ENCODE peak calls at places on chromosome 9, in five cellular contexts. One of them, this sample, is unnamed.

GRCh38 chr9:132898043-132898442 is 19.3 kb downstream of the SPACA9 start:
- DNase-seq in H7: no peak
- DNase-seq in IMR-90: no peak
- DNase-seq in BE2C: no peak
- DNase-seq in upper lobe of left lung: no peak
- DNase-seq in this sample: no peak

GRCh38 chr9:93136011-93136440 is 2.0 kb upstream of the NINJ1 start:
- DNase-seq in H7: no peak
- DNase-seq in IMR-90: peak
- DNase-seq in BE2C: no peak
- DNase-seq in upper lobe of left lung: no peak
- DNase-seq in this sample: no peak

GRCh38 chr9:93467062-93467416 is 13.7 kb upstream of the FAM120AOS start:
- DNase-seq in H7: no peak
- DNase-seq in IMR-90: no peak
- DNase-seq in BE2C: no peak
- DNase-seq in upper lobe of left lung: no peak
- DNase-seq in this sample: no peak

GRCh38 chr9:82105729-82106128 is 117.2 kb downstream of the SPATA31D1 start:
- DNase-seq in H7: no peak
- DNase-seq in IMR-90: no peak
- DNase-seq in BE2C: no peak
- DNase-seq in upper lobe of left lung: no peak
- DNase-seq in this sample: no peak

GRCh38 chr9:6777218-6777902 is 19.6 kb downstream of the KDM4C start:
- DNase-seq in H7: peak
- DNase-seq in IMR-90: no peak
- DNase-seq in BE2C: no peak
- DNase-seq in upper lobe of left lung: no peak
- DNase-seq in this sample: no peak

GRCh38 chr9:77678136-77678535 is 30.0 kb upstream of the GNA14 start:
- DNase-seq in H7: no peak
- DNase-seq in IMR-90: no peak
- DNase-seq in BE2C: no peak
- DNase-seq in upper lobe of left lung: no peak
- DNase-seq in this sample: no peak

GRCh38 chr9:23784962-23785361 is 41.1 kb downstream of the ELAVL2 start:
- DNase-seq in H7: no peak
- DNase-seq in IMR-90: no peak
- DNase-seq in BE2C: no peak
- DNase-seq in upper lobe of left lung: no peak
- DNase-seq in this sample: no peak

GRCh38 chr9:94875300-94876063 is 149.0 kb downstream of the AOPEP start:
- DNase-seq in H7: no peak
- DNase-seq in IMR-90: no peak
- DNase-seq in BE2C: no peak
- DNase-seq in upper lobe of left lung: no peak
- DNase-seq in this sample: no peak

GRCh38 chr9:29440449-29440848 is 1867.2 kb upstream of the C9orf72 start:
- DNase-seq in H7: no peak
- DNase-seq in IMR-90: no peak
- DNase-seq in BE2C: no peak
- DNase-seq in upper lobe of left lung: no peak
- DNase-seq in this sample: no peak

DNA sequence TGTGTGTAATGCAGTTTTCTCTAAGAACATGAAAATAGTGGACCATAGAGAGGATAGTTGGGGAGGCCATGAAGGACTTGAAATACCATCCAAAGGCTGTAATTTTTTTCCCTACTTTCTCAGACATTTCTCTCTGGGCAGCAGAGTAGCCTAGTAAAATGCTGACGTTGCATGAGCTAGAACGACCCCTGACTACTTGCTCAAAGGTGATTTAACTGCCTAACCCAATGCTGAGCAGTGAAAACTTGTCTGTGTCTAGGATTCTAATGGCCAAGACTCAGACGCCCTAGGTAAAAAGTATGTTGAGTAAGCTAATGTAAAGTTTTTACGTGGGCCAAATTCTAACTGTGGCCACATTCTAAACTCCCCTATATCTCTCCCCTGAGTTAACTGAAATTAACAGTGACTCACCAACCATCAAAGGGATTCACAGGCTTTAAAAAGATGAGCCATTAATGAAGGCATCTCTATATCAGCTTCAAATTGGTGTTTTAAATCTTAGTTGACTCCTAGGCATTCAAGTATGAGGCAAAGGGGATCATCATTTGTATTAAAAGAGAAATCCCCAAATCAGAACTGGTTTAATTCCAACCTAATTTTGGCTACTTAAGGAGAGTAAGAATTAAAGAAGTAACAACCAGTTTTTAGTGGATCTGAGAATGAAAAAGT is 121.0 kb upstream of the GAS1 start:
- DNase-seq in H7: no peak
- DNase-seq in IMR-90: no peak
- DNase-seq in BE2C: no peak
- DNase-seq in upper lobe of left lung: no peak
- DNase-seq in this sample: no peak
- H3K4me3 ChIP-seq in H7: no peak
- H3K4me3 ChIP-seq in IMR-90: no peak
- H3K4me3 ChIP-seq in BE2C: no peak
- H3K4me3 ChIP-seq in upper lobe of left lung: no peak
- H3K4me3 ChIP-seq in this sample: no peak

GRCh38 chr9:110029815-110030480 is 178.0 kb downstream of the C9orf152 start:
- DNase-seq in H7: no peak
- DNase-seq in IMR-90: no peak
- DNase-seq in BE2C: no peak
- DNase-seq in upper lobe of left lung: no peak
- DNase-seq in this sample: no peak
- H3K4me3 ChIP-seq in H7: no peak
- H3K4me3 ChIP-seq in IMR-90: no peak
- H3K4me3 ChIP-seq in BE2C: no peak
- H3K4me3 ChIP-seq in upper lobe of left lung: no peak
- H3K4me3 ChIP-seq in this sample: no peak

GRCh38 chr9:134047868-134048581 is 19.8 kb downstream of the BRD3 start:
- DNase-seq in H7: no peak
- DNase-seq in IMR-90: no peak
- DNase-seq in BE2C: no peak
- DNase-seq in upper lobe of left lung: peak
- DNase-seq in this sample: no peak
- H3K4me3 ChIP-seq in H7: no peak
- H3K4me3 ChIP-seq in IMR-90: no peak
- H3K4me3 ChIP-seq in BE2C: no peak
- H3K4me3 ChIP-seq in upper lobe of left lung: no peak
- H3K4me3 ChIP-seq in this sample: no peak

DNA sequence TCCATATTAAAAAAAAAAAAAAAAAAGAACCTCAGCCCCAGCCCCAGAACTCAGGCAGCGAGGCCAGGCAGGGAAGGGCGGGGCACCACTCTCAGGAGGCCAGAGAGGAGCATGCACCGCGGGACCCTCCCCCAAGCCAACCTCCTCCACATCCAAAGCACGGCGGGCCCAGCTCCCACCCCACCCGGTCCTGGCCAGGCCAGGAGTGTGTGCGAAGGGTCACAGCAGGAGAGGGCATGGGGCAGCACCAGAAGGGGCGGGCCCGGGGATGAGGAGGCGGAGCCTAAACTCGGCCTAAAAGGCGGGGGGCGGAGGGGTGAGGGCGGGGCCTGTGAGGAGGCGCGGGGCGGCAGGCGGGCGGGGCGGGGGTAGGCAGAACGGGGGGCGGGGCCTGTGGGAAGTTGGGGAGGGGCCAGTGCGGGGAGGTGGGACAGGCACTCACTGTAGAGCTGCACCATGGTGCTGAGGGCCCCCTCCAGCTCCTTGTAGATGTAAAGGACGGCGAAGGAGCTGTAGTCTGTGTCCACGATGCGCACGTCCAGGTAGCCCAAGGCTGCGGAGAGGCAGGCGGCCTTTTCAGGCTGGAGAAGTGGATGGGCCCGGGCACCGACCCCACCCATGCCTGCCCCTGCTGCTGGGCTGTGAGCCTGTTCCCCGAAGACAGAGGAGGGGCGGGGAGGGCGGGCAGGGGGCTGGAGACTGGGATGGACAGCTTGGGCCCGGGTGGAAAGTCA is 1.2 kb downstream of the LCN15 start:
- DNase-seq in H7: peak
- DNase-seq in IMR-90: no peak
- DNase-seq in BE2C: peak
- DNase-seq in upper lobe of left lung: peak
- DNase-seq in this sample: peak
- H3K4me3 ChIP-seq in H7: peak
- H3K4me3 ChIP-seq in IMR-90: no peak
- H3K4me3 ChIP-seq in BE2C: no peak
- H3K4me3 ChIP-seq in upper lobe of left lung: no peak
- H3K4me3 ChIP-seq in this sample: no peak

GRCh38 chr9:134170525-134171315 is 6.4 kb upstream of the RNU6ATAC start:
- DNase-seq in H7: no peak
- DNase-seq in IMR-90: no peak
- DNase-seq in BE2C: no peak
- DNase-seq in upper lobe of left lung: no peak
- DNase-seq in this sample: no peak

GRCh38 chr9:134169724-134170401 is 5.5 kb upstream of the RNU6ATAC start:
- DNase-seq in H7: no peak
- DNase-seq in IMR-90: no peak
- DNase-seq in BE2C: no peak
- DNase-seq in upper lobe of left lung: no peak
- DNase-seq in this sample: no peak

GRCh38 chr9:134172198-134173126 is 8.1 kb upstream of the RNU6ATAC start:
- DNase-seq in H7: no peak
- DNase-seq in IMR-90: no peak
- DNase-seq in BE2C: no peak
- DNase-seq in upper lobe of left lung: no peak
- DNase-seq in this sample: no peak

GRCh38 chr9:134173127-134174072 is 9.0 kb upstream of the RNU6ATAC start:
- DNase-seq in H7: no peak
- DNase-seq in IMR-90: no peak
- DNase-seq in BE2C: no peak
- DNase-seq in upper lobe of left lung: peak
- DNase-seq in this sample: no peak

DNA sequence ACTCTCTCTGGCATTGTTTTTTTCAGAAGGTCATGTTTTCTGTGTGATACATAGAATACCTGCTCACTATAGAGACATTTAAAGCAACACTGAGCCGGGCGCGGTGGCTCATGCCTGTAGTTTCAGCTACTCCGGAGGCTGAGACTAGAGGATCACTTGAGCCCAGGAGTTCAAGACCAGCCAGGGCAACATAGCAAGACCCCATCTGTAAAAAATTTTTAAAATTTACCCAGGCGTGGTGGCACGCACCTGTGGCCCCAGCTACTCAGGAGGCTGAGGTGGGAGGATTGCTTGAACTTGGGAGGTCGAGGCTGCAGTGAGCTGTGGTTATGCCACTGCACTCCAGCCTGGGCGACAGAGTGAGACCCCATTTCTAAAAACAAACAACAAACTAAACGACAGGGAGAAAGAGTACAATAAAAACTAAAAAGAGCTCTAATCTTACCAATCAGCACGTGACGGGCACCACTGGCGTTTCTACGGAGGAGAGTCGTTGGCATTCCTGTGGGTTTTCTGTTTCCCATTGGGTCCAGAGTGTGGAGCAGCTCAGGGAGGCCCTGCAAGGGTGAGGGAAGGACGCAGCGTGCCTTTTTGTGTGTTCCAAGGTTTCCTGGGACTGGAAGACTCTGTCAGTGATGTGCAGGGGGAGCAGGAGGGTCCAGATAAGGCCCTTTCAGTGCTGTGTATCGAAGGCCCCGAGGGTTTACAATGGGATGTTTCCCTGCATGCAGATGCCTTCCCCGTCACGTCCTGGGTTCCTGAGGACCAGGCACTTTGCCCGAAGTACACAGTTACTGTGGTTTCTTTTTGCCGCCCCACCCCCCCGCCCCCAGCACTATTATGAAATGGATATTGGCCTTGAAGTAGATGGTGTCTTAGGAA is 7.2 kb upstream of the RNU6ATAC start:
- DNase-seq in H7: no peak
- DNase-seq in IMR-90: peak
- DNase-seq in BE2C: no peak
- DNase-seq in upper lobe of left lung: no peak
- DNase-seq in this sample: no peak
- H3K4me3 ChIP-seq in H7: no peak
- H3K4me3 ChIP-seq in IMR-90: no peak
- H3K4me3 ChIP-seq in BE2C: no peak
- H3K4me3 ChIP-seq in upper lobe of left lung: no peak
- H3K4me3 ChIP-seq in this sample: no peak

DNA sequence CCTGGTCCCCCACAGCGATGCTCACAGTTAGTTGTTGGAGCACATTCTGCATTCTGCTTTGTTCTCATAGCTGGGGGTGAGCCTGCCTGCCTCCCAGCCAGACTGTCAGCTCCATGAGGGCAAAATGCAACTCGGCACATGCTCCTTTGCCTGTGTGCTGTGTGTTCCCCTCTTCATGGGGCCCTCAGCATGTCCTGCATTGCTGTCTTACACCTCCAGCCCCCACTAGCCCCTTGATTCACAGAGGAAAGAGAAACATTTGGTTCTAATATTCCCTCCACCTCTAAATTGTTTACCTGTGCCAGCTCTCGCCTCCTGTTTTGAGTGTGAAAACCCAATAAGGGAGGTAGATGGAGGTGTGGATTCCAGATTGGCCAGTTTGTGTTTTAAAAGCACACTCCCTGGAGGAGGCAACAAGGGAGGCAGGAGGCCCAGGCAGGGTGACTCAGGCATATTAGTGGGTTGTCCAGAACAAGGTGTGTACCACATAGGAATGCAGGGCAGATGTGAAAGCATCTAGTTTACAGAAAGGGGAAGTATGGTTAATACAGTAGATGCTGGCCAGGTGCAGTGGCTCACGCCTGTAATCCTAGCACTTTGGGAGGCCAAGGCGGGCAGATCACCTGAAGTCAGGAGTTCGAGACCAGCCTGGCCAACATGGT is 224.6 kb downstream of the AGTPBP1 start:
- DNase-seq in H7: no peak
- DNase-seq in IMR-90: no peak
- DNase-seq in BE2C: no peak
- DNase-seq in upper lobe of left lung: no peak
- DNase-seq in this sample: no peak
- H3K4me3 ChIP-seq in H7: no peak
- H3K4me3 ChIP-seq in IMR-90: no peak
- H3K4me3 ChIP-seq in BE2C: no peak
- H3K4me3 ChIP-seq in upper lobe of left lung: no peak
- H3K4me3 ChIP-seq in this sample: no peak

DNA sequence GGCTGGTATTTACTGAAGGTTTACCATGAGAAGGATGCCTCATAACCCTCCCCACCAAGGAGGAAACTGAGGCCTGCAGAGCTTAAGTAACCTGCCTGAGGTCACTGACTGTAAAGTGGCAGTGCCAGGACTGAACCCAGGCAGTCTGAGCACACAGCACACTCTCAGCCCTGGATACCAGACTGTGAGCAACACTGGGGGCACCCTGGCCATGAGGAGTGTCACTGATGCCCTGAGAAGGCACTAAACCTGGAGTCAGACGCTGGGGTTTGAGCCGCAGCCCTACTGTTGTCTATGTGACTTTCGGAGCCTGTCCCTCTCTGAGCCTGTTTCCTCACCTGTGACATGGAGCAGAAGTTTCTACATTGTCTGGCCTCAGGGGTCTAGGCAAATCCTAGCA is 36.2 kb downstream of the B4GALT1 start:
- DNase-seq in H7: peak
- DNase-seq in IMR-90: no peak
- DNase-seq in BE2C: no peak
- DNase-seq in upper lobe of left lung: no peak
- DNase-seq in this sample: no peak
- H3K4me3 ChIP-seq in H7: no peak
- H3K4me3 ChIP-seq in IMR-90: no peak
- H3K4me3 ChIP-seq in BE2C: no peak
- H3K4me3 ChIP-seq in upper lobe of left lung: no peak
- H3K4me3 ChIP-seq in this sample: no peak

This sample was measured in effector memory CD4-positive, alpha-beta T cell.